ENCODE peak calls at places on chromosomes 12 and 14, in seven cellular contexts. I, D, T, H, Y, V and A are unnamed samples.

GRCh38 chr14:96162741-96163140 is 41.9 kb upstream of the BDKRB2 start:
- DNase-seq in I (peak), D (no peak), T (peak), H (no peak), Y (no peak), V (no peak), A (peak)

GRCh38 chr12:19382111-19382526 is 57.2 kb upstream of the AEBP2 start:
- DNase-seq in I (peak), D (peak), T (peak), H (no peak), Y (no peak), V (peak), A (peak)

GRCh38 chr14:96176811-96177211 is 27.8 kb upstream of the BDKRB2 start:
- DNase-seq in I (peak), D (no peak), T (peak), H (no peak), Y (no peak), V (no peak), A (no peak)

GRCh38 chr12:88952543-88952942 is 372.3 kb upstream of the KITLG start:
- DNase-seq in I (peak), D (no peak), T (peak), H (no peak), Y (no peak), V (no peak), A (no peak)

GRCh38 chr12:109097435-109098141 is at the start of gene UNG:
- DNase-seq in I (peak), D (peak), T (peak), H (peak), Y (peak), V (peak), A (peak)

GRCh38 chr12:29320295-29321090 is 60.5 kb downstream of the ERGIC2 start:
- DNase-seq in I (peak), D (no peak), T (peak), H (no peak), Y (no peak), V (no peak), A (no peak)

GRCh38 chr14:72154645-72155378 is 222.6 kb downstream of the RGS6 start:
- DNase-seq in I (no peak), D (no peak), T (no peak), H (no peak), Y (no peak), V (no peak), A (no peak)

GRCh38 chr14:54603362-54603761 is 36.4 kb downstream of the SAMD4A start:
- DNase-seq in I (no peak), D (no peak), T (peak), H (no peak), Y (no peak), V (no peak), A (no peak)

GRCh38 chr12:51590347-51591019 is 550 bp upstream of the SCN8A start:
- DNase-seq in I (peak), D (peak), T (peak), H (peak), Y (peak), V (peak), A (peak)

GRCh38 chr12:77754086-77754485 is 76.6 kb upstream of the NAV3 start:
- DNase-seq in I (no peak), D (no peak), T (no peak), H (no peak), Y (no peak), V (no peak), A (peak)

GRCh38 chr12:104933128-104933527 is 25.0 kb downstream of the SLC41A2 start:
- DNase-seq in I (no peak), D (no peak), T (no peak), H (no peak), Y (no peak), V (no peak), A (no peak)

GRCh38 chr12:26493656-26494055 is 298.3 kb downstream of the SSPN start:
- DNase-seq in I (no peak), D (no peak), T (no peak), H (no peak), Y (no peak), V (no peak), A (no peak)

GRCh38 chr12:99977550-99977949 is 7.2 kb downstream of the ANKS1B start:
- DNase-seq in I (no peak), D (no peak), T (no peak), H (no peak), Y (no peak), V (no peak), A (no peak)

GRCh38 chr12:55642275-55643068 is 5.8 kb downstream of the OR10P1 start:
- DNase-seq in I (no peak), D (no peak), T (no peak), H (no peak), Y (peak), V (no peak), A (peak)

GRCh38 chr14:66070542-66071319 is 415.4 kb upstream of the CCDC196 start:
- DNase-seq in I (peak), D (peak), T (peak), H (peak), Y (peak), V (peak), A (peak)

GRCh38 chr12:93198086-93198485 is 179.6 kb upstream of the NUDT4 start:
- DNase-seq in I (peak), D (no peak), T (peak), H (no peak), Y (no peak), V (no peak), A (no peak)

GRCh38 chr12:101372431-101372830 is 35.1 kb downstream of the ARL1 start:
- DNase-seq in I (no peak), D (no peak), T (no peak), H (no peak), Y (no peak), V (no peak), A (no peak)

GRCh38 chr12:53709671-53710070 is 17.6 kb downstream of the CALCOCO1 start:
- DNase-seq in I (no peak), D (no peak), T (no peak), H (no peak), Y (no peak), V (no peak), A (no peak)

GRCh38 chr12:68420225-68421008 is 88.3 kb upstream of the MDM1 start:
- DNase-seq in I (peak), D (no peak), T (peak), H (no peak), Y (no peak), V (no peak), A (no peak)

GRCh38 chr12:6784292-6784691 is 5.0 kb upstream of the CD4 start:
- DNase-seq in I (no peak), D (no peak), T (no peak), H (no peak), Y (no peak), V (no peak), A (peak)

GRCh38 chr12:2265461-2266167 is 212.8 kb downstream of the CACNA1C start:
- DNase-seq in I (peak), D (no peak), T (peak), H (no peak), Y (no peak), V (no peak), A (peak)

GRCh38 chr12:15712823-15713663 is 76.1 kb downstream of the EPS8 start:
- DNase-seq in I (no peak), D (no peak), T (no peak), H (no peak), Y (no peak), V (no peak), A (no peak)

GRCh38 chr12:7131502-7131866 is 1.3 kb downstream of the CLSTN3 start:
- DNase-seq in I (no peak), D (peak), T (no peak), H (no peak), Y (no peak), V (peak), A (no peak)

GRCh38 chr14:95979339-95980042 is 59.7 kb upstream of the C14orf132 start:
- DNase-seq in I (no peak), D (peak), T (no peak), H (no peak), Y (peak), V (no peak), A (peak)

GRCh38 chr14:105019861-105020814 is 745 bp downstream of the CDCA4 start:
- DNase-seq in I (peak), D (peak), T (no peak), H (peak), Y (peak), V (peak), A (peak)

GRCh38 chr12:88339966-88340365 is 197.9 kb downstream of the TMTC3 start:
- DNase-seq in I (no peak), D (no peak), T (peak), H (no peak), Y (no peak), V (no peak), A (no peak)

GRCh38 chr14:87131879-87132278 is 861.1 kb downstream of the GALC start:
- DNase-seq in I (no peak), D (peak), T (peak), H (no peak), Y (peak), V (no peak), A (no peak)

GRCh38 chr14:100526632-100527031 is 60.6 kb downstream of the BEGAIN start:
- DNase-seq in I (no peak), D (no peak), T (no peak), H (no peak), Y (no peak), V (no peak), A (no peak)

GRCh38 chr14:95503365-95504134 is 12.9 kb downstream of the SYNE3 start:
- DNase-seq in I (no peak), D (no peak), T (no peak), H (no peak), Y (no peak), V (peak), A (no peak)

GRCh38 chr12:88579941-88580871 is at the start of gene KITLG:
- DNase-seq in I (peak), D (peak), T (peak), H (no peak), Y (no peak), V (peak), A (peak)

GRCh38 chr12:108804361-108804949 is 52.9 kb downstream of the SSH1 start:
- DNase-seq in I (peak), D (no peak), T (peak), H (no peak), Y (no peak), V (peak), A (peak)

GRCh38 chr12:89786177-89786810 is 77.7 kb upstream of the ATP2B1 start:
- DNase-seq in I (no peak), D (no peak), T (no peak), H (no peak), Y (peak), V (no peak), A (no peak)

GRCh38 chr14:20681348-20682126 is 2.8 kb upstream of the RNASE4 start:
- DNase-seq in I (peak), D (peak), T (peak), H (peak), Y (peak), V (peak), A (peak)

GRCh38 chr14:59305836-59306555 is 117.5 kb downstream of the DAAM1 start:
- DNase-seq in I (no peak), D (no peak), T (peak), H (no peak), Y (no peak), V (no peak), A (no peak)

GRCh38 chr14:77885363-77885762 is 85.5 kb downstream of the ADCK1 start:
- DNase-seq in I (no peak), D (no peak), T (no peak), H (no peak), Y (no peak), V (no peak), A (no peak)

GRCh38 chr12:57236925-57237652 is 7.6 kb downstream of the SHMT2 start:
- DNase-seq in I (no peak), D (no peak), T (no peak), H (no peak), Y (no peak), V (peak), A (peak)

GRCh38 chr12:27614866-27615265 is 81.4 kb upstream of the REP15 start:
- DNase-seq in I (no peak), D (no peak), T (no peak), H (no peak), Y (no peak), V (no peak), A (no peak)

GRCh38 chr12:4272976-4273650 is 449 bp upstream of the CCND2 start:
- DNase-seq in I (no peak), D (peak), T (no peak), H (no peak), Y (no peak), V (no peak), A (no peak)

GRCh38 chr14:61568572-61569011 is 126.7 kb upstream of the HIF1A start:
- DNase-seq in I (no peak), D (peak), T (no peak), H (peak), Y (peak), V (no peak), A (peak)

DNA sequence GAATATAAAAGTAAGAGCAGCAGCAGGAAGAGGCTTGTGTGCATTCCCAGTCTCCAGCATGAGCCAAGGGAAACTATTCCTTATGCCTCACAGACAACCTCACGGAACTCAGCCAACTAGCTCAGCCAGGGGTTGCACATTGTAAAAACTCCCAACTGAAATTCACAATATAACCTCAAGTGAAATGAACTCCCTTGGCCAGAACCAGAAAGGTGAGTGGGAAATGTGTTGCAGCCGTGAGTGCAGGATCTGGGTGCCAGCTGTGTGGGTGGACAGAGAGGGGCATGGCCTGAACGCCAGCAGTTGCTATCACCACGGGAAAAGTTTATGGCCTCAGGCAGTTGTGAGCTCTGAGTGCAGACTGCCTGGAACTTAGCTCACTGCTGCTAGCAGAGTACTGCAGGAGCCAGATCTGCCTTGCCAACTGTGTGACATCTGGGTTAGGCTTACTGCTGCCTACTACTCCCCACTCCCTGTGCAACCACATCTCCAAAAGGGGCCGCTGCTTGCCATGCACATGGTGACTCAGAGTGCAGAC is 2.3 kb upstream of the CLEC1A start:
- DNase-seq in I (no peak), D (no peak), T (peak), H (no peak), Y (no peak), V (no peak), A (no peak)
- H3K4me3 ChIP-seq in I (no peak), D (no peak), T (no peak), H (no peak), Y (no peak), V (no peak), A (no peak)

DNA sequence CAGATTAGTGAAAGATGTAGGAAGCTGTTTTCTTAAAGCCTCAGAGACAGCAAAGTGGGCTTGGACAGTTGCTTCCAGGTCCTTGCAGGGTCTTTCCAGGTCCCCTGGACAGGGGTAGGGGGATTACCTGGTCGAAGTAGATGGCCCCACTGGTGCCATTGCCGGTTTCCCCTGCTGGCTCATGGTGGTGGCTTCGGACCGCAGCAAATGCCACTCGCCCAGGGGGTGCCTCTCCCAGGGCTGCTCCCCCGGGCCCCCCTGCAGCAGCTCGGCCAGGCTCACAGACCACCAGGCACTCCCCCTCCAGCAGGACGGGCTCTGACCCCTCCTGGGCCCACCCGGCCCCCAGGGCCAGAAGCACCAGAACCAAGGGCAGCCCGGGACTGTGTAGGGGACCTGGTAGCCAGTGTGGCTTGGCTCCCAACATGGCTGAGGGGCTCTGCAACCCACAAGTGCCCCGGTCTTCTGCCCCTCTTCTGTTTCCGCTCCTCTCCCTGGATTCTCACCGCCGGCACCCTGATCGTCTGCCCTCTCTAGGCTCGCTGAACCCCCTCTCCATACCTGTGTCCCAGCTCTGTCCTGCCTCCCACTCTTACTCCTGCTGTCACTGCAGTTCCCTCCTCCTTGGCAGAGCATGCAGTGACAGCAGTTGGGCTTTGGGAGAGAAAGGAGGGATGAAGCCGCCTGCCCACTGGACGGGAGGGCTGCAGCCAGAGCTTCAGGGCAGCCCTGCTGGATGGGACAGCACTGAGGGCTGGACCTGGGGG is 657 bp downstream of the CBLN3 start:
- DNase-seq in I (no peak), D (peak), T (no peak), H (no peak), Y (no peak), V (peak), A (no peak)
- H3K4me3 ChIP-seq in I (no peak), D (peak), T (no peak), H (no peak), Y (peak), V (no peak), A (no peak)

GRCh38 chr14:102544034-102544744 is 34.6 kb upstream of the ANKRD9 start:
- DNase-seq in I (no peak), D (peak), T (no peak), H (no peak), Y (no peak), V (no peak), A (peak)

GRCh38 chr14:102545461-102546265 is 36.1 kb upstream of the ANKRD9 start:
- DNase-seq in I (no peak), D (peak), T (peak), H (no peak), Y (no peak), V (no peak), A (peak)

GRCh38 chr14:102541771-102542170 is 32.2 kb upstream of the ANKRD9 start:
- DNase-seq in I (no peak), D (no peak), T (no peak), H (no peak), Y (no peak), V (no peak), A (peak)

GRCh38 chr14:102547067-102547466 is 37.5 kb upstream of the ANKRD9 start:
- DNase-seq in I (no peak), D (no peak), T (no peak), H (no peak), Y (no peak), V (no peak), A (no peak)

GRCh38 chr14:102544745-102545460 is 35.3 kb upstream of the ANKRD9 start:
- DNase-seq in I (no peak), D (peak), T (no peak), H (no peak), Y (no peak), V (no peak), A (peak)
- H3K4me3 ChIP-seq in I (no peak), D (peak), T (no peak), H (peak), Y (no peak), V (no peak), A (no peak)

DNA sequence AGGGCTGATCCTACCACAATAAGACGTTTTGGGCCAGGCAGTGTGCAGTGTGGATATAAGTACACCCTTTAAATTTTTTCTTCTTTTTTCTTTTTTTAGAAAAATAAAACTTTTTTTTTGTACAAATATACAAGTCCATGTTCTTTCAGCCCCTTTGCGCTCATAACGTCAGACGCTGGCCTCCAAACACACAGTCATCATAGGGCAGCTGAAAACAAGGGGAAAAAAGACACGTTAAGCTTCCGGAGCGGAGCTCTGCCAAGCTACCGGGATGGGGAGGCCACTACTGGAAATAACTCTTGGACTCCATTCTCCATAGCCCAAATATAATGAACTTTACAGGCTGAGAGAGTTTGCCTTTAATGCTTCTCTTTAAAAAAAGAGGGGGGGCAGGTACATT is 2.7 kb downstream of the NFKBIA start:
- DNase-seq in I (no peak), D (no peak), T (peak), H (no peak), Y (no peak), V (peak), A (no peak)
- H3K4me3 ChIP-seq in I (peak), D (no peak), T (peak), H (peak), Y (no peak), V (peak), A (peak)

DNA sequence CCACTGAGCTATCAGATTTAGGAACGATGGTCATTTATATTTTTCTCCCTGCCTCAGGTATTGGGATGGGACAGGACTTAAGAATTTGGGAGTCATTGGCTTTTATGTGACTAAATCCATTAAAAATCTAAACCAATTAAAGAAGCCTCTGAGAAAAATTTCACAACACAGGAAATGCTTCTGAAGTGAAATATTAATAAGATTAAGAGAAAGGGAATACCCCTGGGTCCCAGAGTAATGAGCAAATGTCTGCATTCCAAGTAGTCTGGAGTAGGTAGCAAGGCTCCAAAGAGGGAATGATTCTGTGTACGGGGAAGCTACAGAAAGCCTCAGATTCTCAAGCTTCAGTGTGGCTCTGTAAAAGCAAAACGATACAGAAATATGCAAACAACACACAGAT is 707 bp upstream of the MED6 start:
- DNase-seq in I (peak), D (peak), T (peak), H (no peak), Y (no peak), V (no peak), A (no peak)
- H3K4me3 ChIP-seq in I (peak), D (peak), T (peak), H (peak), Y (peak), V (no peak), A (peak)

GRCh38 chr12:113133036-113133435 is 2.5 kb downstream of the RASAL1 start:
- DNase-seq in I (no peak), D (no peak), T (no peak), H (no peak), Y (no peak), V (no peak), A (no peak)

GRCh38 chr12:113136990-113137511 is 1.5 kb upstream of the RASAL1 start:
- DNase-seq in I (no peak), D (no peak), T (no peak), H (no peak), Y (no peak), V (no peak), A (peak)

GRCh38 chr12:113135178-113136127 is at the start of gene RASAL1:
- DNase-seq in I (no peak), D (peak), T (no peak), H (peak), Y (peak), V (no peak), A (peak)

GRCh38 chr12:113136128-113136989 is 798 bp upstream of the RASAL1 start:
- DNase-seq in I (no peak), D (peak), T (no peak), H (peak), Y (peak), V (no peak), A (peak)

GRCh38 chr12:113134521-113134951 is 1.0 kb downstream of the RASAL1 start:
- DNase-seq in I (no peak), D (no peak), T (no peak), H (no peak), Y (peak), V (no peak), A (peak)
- H3K4me3 ChIP-seq in I (no peak), D (peak), T (no peak), H (no peak), Y (peak), V (no peak), A (no peak)